ENCODE peak calls at places on chromosome 14, in five cellular contexts. S, X, F, K and W are unnamed samples.
A peak's percentile ranks its signal among the peaks of the same experiment; 100 is the strongest.

GRCh38 chr14:20799955-20800544 is 2.6 kb downstream of the RNASE1 start:
- DNase-seq in S (no peak), X (no peak), F (peak; percentile 18), K (peak; percentile 15), W (no peak)

GRCh38 chr14:77872971-77873370 is 73.1 kb downstream of the ADCK1 start:
- DNase-seq in S (no peak), X (no peak), F (no peak), K (no peak), W (no peak)

GRCh38 chr14:53528114-53528513 is 375.0 kb upstream of the DDHD1 start:
- DNase-seq in S (no peak), X (no peak), F (peak; percentile 52), K (no peak), W (no peak)

GRCh38 chr14:102565331-102565887 is 27.0 kb upstream of the RCOR1 start:
- DNase-seq in S (no peak), X (no peak), F (no peak), K (no peak), W (no peak)

GRCh38 chr14:103522649-103523582 is at the start of gene CKB:
- DNase-seq in S (peak; percentile 64), X (no peak), F (peak; percentile 54), K (peak; percentile 54), W (peak; percentile 59)

GRCh38 chr14:81219210-81219820 is 1.4 kb downstream of the GTF2A1 start:
- DNase-seq in S (peak; percentile 97), X (peak; percentile 95), F (peak; percentile 98), K (peak; percentile 82), W (peak; percentile 86)

GRCh38 chr14:103868242-103868897 is 21.0 kb upstream of the PPP1R13B start:
- DNase-seq in S (peak; percentile 99), X (no peak), F (no peak), K (no peak), W (no peak)

GRCh38 chr14:52044791-52045522 is 23.9 kb downstream of the NID2 start:
- DNase-seq in S (peak; percentile 62), X (no peak), F (peak; percentile 86), K (no peak), W (no peak)

GRCh38 chr14:97655169-97655948 is 858.2 kb downstream of the VRK1 start:
- DNase-seq in S (no peak), X (no peak), F (no peak), K (no peak), W (no peak)

GRCh38 chr14:100446572-100446971 is 123.4 kb downstream of the SLC25A47 start:
- DNase-seq in S (no peak), X (no peak), F (no peak), K (no peak), W (no peak)

GRCh38 chr14:61322011-61322798 is 826 bp downstream of the PRKCH start:
- DNase-seq in S (peak; percentile 85), X (peak; percentile 55), F (no peak), K (peak; percentile 67), W (no peak)

GRCh38 chr14:31118892-31119291 is 88.7 kb downstream of the HECTD1 start:
- DNase-seq in S (no peak), X (no peak), F (peak; percentile 36), K (no peak), W (no peak)

GRCh38 chr14:91869556-91869955 is 2.2 kb upstream of the TC2N start:
- DNase-seq in S (no peak), X (no peak), F (no peak), K (no peak), W (no peak)

GRCh38 chr14:96098309-96098998 is 59.3 kb downstream of the C14orf132 start:
- DNase-seq in S (peak; percentile 77), X (peak; percentile 81), F (peak; percentile 78), K (peak; percentile 72), W (peak; percentile 22)

GRCh38 chr14:51498411-51499227 is 153.1 kb upstream of the FRMD6 start:
- DNase-seq in S (peak; percentile 91), X (peak; percentile 56), F (no peak), K (no peak), W (no peak)

GRCh38 chr14:60705100-60705499 is 19.1 kb downstream of the SIX4 start:
- DNase-seq in S (no peak), X (no peak), F (no peak), K (no peak), W (no peak)

GRCh38 chr14:61573748-61574513 is 121.4 kb upstream of the HIF1A start:
- DNase-seq in S (peak; percentile 93), X (no peak), F (peak; percentile 68), K (no peak), W (no peak)

GRCh38 chr14:33679461-33680225 is 271.2 kb downstream of the EGLN3 start:
- DNase-seq in S (peak; percentile 63), X (no peak), F (peak; percentile 42), K (no peak), W (no peak)

GRCh38 chr14:70753518-70753953 is 55.8 kb downstream of the MAP3K9 start:
- DNase-seq in S (no peak), X (peak; percentile 68), F (no peak), K (peak; percentile 63), W (no peak)

GRCh38 chr14:81450100-81450531 is 50.0 kb upstream of the STON2 start:
- DNase-seq in S (no peak), X (no peak), F (peak; percentile 22), K (no peak), W (no peak)

GRCh38 chr14:53017837-53018236 is 67.0 kb upstream of the FERMT2 start:
- DNase-seq in S (no peak), X (no peak), F (no peak), K (no peak), W (no peak)

GRCh38 chr14:99885649-99885958 is 92.4 kb downstream of the EML1 start:
- DNase-seq in S (no peak), X (no peak), F (no peak), K (no peak), W (no peak)

GRCh38 chr14:61374284-61374683 is 52.9 kb downstream of the PRKCH start:
- DNase-seq in S (no peak), X (no peak), F (no peak), K (no peak), W (no peak)

GRCh38 chr14:57657487-57657886 is 163.8 kb upstream of the CCDC198 start:
- DNase-seq in S (peak; percentile 63), X (no peak), F (peak; percentile 3), K (no peak), W (no peak)

GRCh38 chr14:33847066-33847465 is 103.8 kb downstream of the EGLN3 start:
- DNase-seq in S (no peak), X (no peak), F (peak; percentile 25), K (no peak), W (no peak)

GRCh38 chr14:86166541-86166940 is 636.6 kb downstream of the FLRT2 start:
- DNase-seq in S (no peak), X (no peak), F (no peak), K (no peak), W (no peak)
- TF ChIP-seq CTCF in S (no peak), X (no peak), F (no peak), K (no peak), W (no peak)

GRCh38 chr14:94600148-94600545 is 12.0 kb upstream of the SERPINA3 start:
- DNase-seq in S (no peak), X (peak; percentile 92), F (no peak), K (no peak), W (no peak)

GRCh38 chr14:94598506-94598815 is 13.7 kb upstream of the SERPINA3 start:
- DNase-seq in S (no peak), X (no peak), F (no peak), K (no peak), W (no peak)

GRCh38 chr14:94599656-94600004 is 12.6 kb upstream of the SERPINA3 start:
- DNase-seq in S (no peak), X (no peak), F (peak; percentile 27), K (peak; percentile 81), W (no peak)

GRCh38 chr14:94597788-94598187 is 14.4 kb upstream of the SERPINA3 start:
- DNase-seq in S (no peak), X (no peak), F (no peak), K (no peak), W (no peak)

DNA sequence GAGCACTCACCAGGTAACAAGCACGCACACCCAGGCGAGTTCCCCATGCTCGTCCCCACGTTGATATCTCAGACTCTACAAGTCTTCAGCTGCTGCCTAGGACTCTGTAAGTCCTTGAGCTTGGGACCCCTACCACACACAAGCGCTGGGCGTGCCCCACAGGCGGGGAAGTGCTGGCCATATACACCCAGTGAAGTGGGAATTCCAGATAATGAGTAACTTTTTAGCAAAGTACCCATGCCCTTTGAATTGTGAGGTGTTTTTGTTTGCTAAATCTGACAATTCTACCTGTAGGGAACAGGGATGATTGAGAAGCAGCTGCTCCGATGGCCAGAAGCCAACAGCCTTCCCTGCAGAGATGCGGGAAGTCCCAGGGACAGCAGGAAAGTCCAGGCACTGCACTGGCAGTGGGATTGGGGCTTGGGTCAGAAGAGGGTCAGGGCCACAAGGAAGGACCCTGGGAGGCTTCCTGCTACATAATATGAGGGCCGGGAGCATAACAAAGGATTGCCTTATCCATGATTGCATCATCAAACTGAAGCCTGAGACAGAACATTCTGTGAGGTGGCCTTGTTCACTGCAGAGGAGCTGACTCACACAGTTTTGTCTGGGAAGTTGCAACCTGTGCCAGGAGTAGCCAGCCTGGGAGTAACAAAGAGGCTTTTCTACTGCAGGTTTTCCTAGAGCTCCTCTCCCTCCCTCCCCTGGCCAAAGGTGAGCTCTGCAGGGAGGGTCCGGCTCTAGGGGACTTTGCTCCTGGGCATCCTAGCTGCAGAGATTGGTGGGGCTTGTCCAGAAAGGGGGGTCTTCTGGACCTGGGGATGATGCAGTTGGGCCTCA is 13.2 kb upstream of the SERPINA3 start:
- DNase-seq in S (peak; percentile 96), X (peak; percentile 90), F (peak; percentile 98), K (peak; percentile 91), W (peak; percentile 35)
- TF ChIP-seq CTCF in S (peak; percentile 13), X (no peak), F (peak; percentile 28), K (peak; percentile 38), W (peak; percentile 39)

DNA sequence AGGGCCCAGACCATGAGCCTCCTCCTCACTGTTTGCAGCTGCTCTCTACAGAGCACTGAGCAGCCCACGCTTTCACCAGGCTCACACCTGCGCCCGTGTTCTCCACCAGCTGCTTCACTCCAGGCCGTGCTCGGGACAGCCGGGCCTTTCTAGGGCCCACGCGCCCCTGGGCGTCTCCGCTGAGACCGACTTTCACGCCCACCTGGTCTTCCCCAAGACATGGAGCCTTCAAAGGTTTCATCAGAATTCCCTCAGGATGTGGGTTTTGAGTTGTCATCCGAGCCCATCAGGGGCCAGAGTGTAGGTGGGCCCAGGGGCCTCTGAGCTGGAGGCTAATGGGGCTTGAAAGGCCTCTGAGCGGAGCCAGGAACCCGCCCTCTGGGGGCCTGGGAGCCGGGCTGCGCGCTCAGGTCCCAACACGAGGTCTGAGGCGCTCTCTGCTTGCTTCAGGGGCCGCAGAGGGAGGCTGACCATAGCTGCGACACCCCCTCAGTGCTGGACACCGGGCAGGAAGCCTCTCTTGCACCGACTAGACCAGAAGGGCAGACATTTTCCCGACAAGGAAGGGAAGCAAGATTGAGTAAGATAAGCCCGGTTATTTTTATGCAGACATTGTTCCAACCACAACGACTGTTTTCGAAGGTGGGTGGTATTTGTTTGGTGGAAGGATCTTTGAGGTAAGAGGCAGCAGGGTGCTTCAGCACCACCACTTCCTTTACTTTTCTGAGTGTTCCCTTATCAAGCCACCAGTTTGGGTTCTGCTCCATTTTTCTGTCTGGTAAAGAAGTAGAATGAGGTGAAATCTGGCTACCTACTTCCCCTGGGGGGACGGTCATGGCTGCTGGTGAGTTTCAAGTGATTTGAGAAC is 125.0 kb upstream of the FUT8 start:
- DNase-seq in S (no peak), X (no peak), F (no peak), K (no peak), W (no peak)
- TF ChIP-seq CTCF in S (no peak), X (no peak), F (no peak), K (no peak), W (no peak)

GRCh38 chr14:39726563-39726962 is 294.3 kb upstream of the FBXO33 start:
- DNase-seq in S (no peak), X (no peak), F (no peak), K (no peak), W (no peak)
- TF ChIP-seq CTCF in S (no peak), X (no peak), F (no peak), K (no peak), W (no peak)

GRCh38 chr14:48125654-48126053 is 450.2 kb upstream of the MDGA2 start:
- DNase-seq in S (no peak), X (no peak), F (no peak), K (no peak), W (no peak)
- TF ChIP-seq CTCF in S (no peak), X (no peak), F (no peak), K (no peak), W (no peak)